ENCODE peak calls at places on chromosomes 5 and 9, in nine cellular contexts. Y, K, R, V, D, N, S, I and Q are unnamed samples.

GRCh38 chr9:86096382-86096781 is 3.0 kb downstream of the GOLM1 start:
- DNase-seq in Y (no peak), K (no peak), R (no peak), V (no peak), D (peak), N (no peak), S (no peak), I (no peak), Q (no peak)

GRCh38 chr5:537621-538071 is 13.4 kb upstream of the SLC9A3 start:
- DNase-seq in Y (no peak), K (no peak), R (no peak), V (no peak), D (no peak), N (no peak), S (no peak), I (no peak), Q (no peak)

GRCh38 chr5:54148062-54148461 is 162.3 kb downstream of the ARL15 start:
- DNase-seq in Y (no peak), K (no peak), R (no peak), V (no peak), D (peak), N (no peak), S (no peak), I (no peak), Q (no peak)

GRCh38 chr5:76376141-76376900 is 26.8 kb upstream of the IQGAP2 start:
- DNase-seq in Y (no peak), K (no peak), R (no peak), V (no peak), D (no peak), N (no peak), S (no peak), I (no peak), Q (no peak)

GRCh38 chr5:83450840-83451239 is 20.7 kb upstream of the VCAN start:
- DNase-seq in Y (no peak), K (no peak), R (no peak), V (no peak), D (no peak), N (no peak), S (no peak), I (no peak), Q (no peak)

GRCh38 chr5:138138949-138139775 is at the start of gene NME5:
- DNase-seq in Y (peak), K (no peak), R (no peak), V (peak), D (peak), N (peak), S (peak), I (peak), Q (no peak)

GRCh38 chr5:5422819-5423515 is 490 bp downstream of the ICE1 start:
- DNase-seq in Y (no peak), K (no peak), R (no peak), V (no peak), D (peak), N (no peak), S (no peak), I (no peak), Q (no peak)

GRCh38 chr9:121369595-121370265 is at the start of gene STOM:
- DNase-seq in Y (peak), K (peak), R (peak), V (no peak), D (peak), N (no peak), S (peak), I (peak), Q (peak)

GRCh38 chr5:147539053-147539452 is 29.2 kb upstream of the DPYSL3 start:
- DNase-seq in Y (no peak), K (no peak), R (no peak), V (no peak), D (peak), N (no peak), S (peak), I (no peak), Q (no peak)

GRCh38 chr5:40689442-40689841 is 9.7 kb downstream of the PTGER4 start:
- DNase-seq in Y (no peak), K (no peak), R (no peak), V (no peak), D (peak), N (no peak), S (peak), I (no peak), Q (no peak)

GRCh38 chr5:139385061-139385889 is 2.2 kb upstream of the SLC23A1 start:
- DNase-seq in Y (no peak), K (no peak), R (no peak), V (no peak), D (peak), N (peak), S (no peak), I (peak), Q (no peak)

GRCh38 chr9:37377688-37378612 is 44.5 kb upstream of the GRHPR start:
- DNase-seq in Y (no peak), K (no peak), R (no peak), V (no peak), D (no peak), N (no peak), S (no peak), I (no peak), Q (no peak)

GRCh38 chr5:181200816-181201215 is 4.2 kb downstream of the TRIM7 start:
- DNase-seq in Y (no peak), K (no peak), R (no peak), V (no peak), D (no peak), N (no peak), S (no peak), I (no peak), Q (no peak)

GRCh38 chr5:39517800-39518199 is 93.0 kb upstream of the DAB2 start:
- DNase-seq in Y (no peak), K (no peak), R (no peak), V (no peak), D (peak), N (no peak), S (peak), I (no peak), Q (no peak)

GRCh38 chr5:91494447-91495001 is 111.4 kb upstream of the ARRDC3 start:
- DNase-seq in Y (no peak), K (no peak), R (no peak), V (no peak), D (no peak), N (no peak), S (no peak), I (no peak), Q (no peak)

GRCh38 chr9:16145196-16145950 is 592.5 kb downstream of the CCDC171 start:
- DNase-seq in Y (no peak), K (no peak), R (no peak), V (no peak), D (peak), N (no peak), S (no peak), I (no peak), Q (no peak)

GRCh38 chr9:133202145-133202513 is 6.9 kb downstream of the OBP2B start:
- DNase-seq in Y (no peak), K (no peak), R (no peak), V (no peak), D (no peak), N (no peak), S (no peak), I (no peak), Q (no peak)

GRCh38 chr5:8457187-8458037 is 588.5 kb downstream of the MTRR start:
- DNase-seq in Y (peak), K (peak), R (peak), V (no peak), D (peak), N (peak), S (peak), I (peak), Q (peak)

GRCh38 chr9:38027714-38028113 is 41.3 kb downstream of the SHB start:
- DNase-seq in Y (no peak), K (no peak), R (no peak), V (no peak), D (no peak), N (no peak), S (no peak), I (no peak), Q (no peak)

GRCh38 chr9:73536403-73536802 is 384.7 kb downstream of the ANXA1 start:
- DNase-seq in Y (no peak), K (no peak), R (no peak), V (no peak), D (no peak), N (no peak), S (no peak), I (no peak), Q (no peak)

GRCh38 chr5:78757269-78758053 is 108.9 kb upstream of the LHFPL2 start:
- DNase-seq in Y (no peak), K (no peak), R (no peak), V (no peak), D (peak), N (no peak), S (no peak), I (no peak), Q (no peak)

GRCh38 chr5:98099448-98100105 is 673.9 kb upstream of the RGMB start:
- DNase-seq in Y (no peak), K (no peak), R (no peak), V (no peak), D (peak), N (no peak), S (peak), I (no peak), Q (no peak)

GRCh38 chr9:129933709-129934586 is 98.7 kb downstream of the USP20 start:
- DNase-seq in Y (no peak), K (no peak), R (no peak), V (no peak), D (peak), N (no peak), S (no peak), I (no peak), Q (no peak)

GRCh38 chr9:81374881-81375280 is 314.5 kb downstream of the TLE1 start:
- DNase-seq in Y (no peak), K (no peak), R (no peak), V (no peak), D (peak), N (no peak), S (peak), I (no peak), Q (no peak)

GRCh38 chr5:35884125-35884788 is 27.6 kb downstream of the IL7R start:
- DNase-seq in Y (no peak), K (no peak), R (no peak), V (no peak), D (peak), N (no peak), S (peak), I (no peak), Q (no peak)

GRCh38 chr5:175464414-175465233 is 13.7 kb upstream of the SFXN1 start:
- DNase-seq in Y (no peak), K (peak), R (peak), V (peak), D (peak), N (peak), S (peak), I (no peak), Q (no peak)

GRCh38 chr9:76576344-76576743 is 117.4 kb downstream of the GCNT1 start:
- DNase-seq in Y (peak), K (peak), R (peak), V (no peak), D (peak), N (no peak), S (no peak), I (peak), Q (no peak)

GRCh38 chr9:130423272-130423671 is 21.5 kb upstream of the ASS1 start:
- DNase-seq in Y (peak), K (no peak), R (no peak), V (no peak), D (peak), N (peak), S (no peak), I (no peak), Q (no peak)

GRCh38 chr9:136952354-136952855 is 332 bp downstream of the LCN12 start:
- DNase-seq in Y (no peak), K (no peak), R (no peak), V (peak), D (no peak), N (no peak), S (no peak), I (no peak), Q (no peak)

GRCh38 chr5:94362857-94363256 is 255.5 kb downstream of the KIAA0825 start:
- DNase-seq in Y (no peak), K (no peak), R (no peak), V (no peak), D (no peak), N (no peak), S (no peak), I (no peak), Q (no peak)

GRCh38 chr9:88993871-88994819 is 2.9 kb downstream of the S1PR3 start:
- DNase-seq in Y (no peak), K (no peak), R (no peak), V (no peak), D (no peak), N (no peak), S (no peak), I (no peak), Q (peak)

GRCh38 chr5:94577466-94578245 is 40.7 kb downstream of the KIAA0825 start:
- DNase-seq in Y (no peak), K (no peak), R (no peak), V (no peak), D (no peak), N (no peak), S (no peak), I (no peak), Q (no peak)

GRCh38 chr9:38337095-38337494 is 55.4 kb upstream of the ALDH1B1 start:
- DNase-seq in Y (no peak), K (no peak), R (no peak), V (no peak), D (no peak), N (no peak), S (no peak), I (no peak), Q (no peak)

GRCh38 chr9:122128432-122129343 is 30.9 kb downstream of the NDUFA8 start:
- DNase-seq in Y (peak), K (no peak), R (no peak), V (no peak), D (no peak), N (no peak), S (no peak), I (no peak), Q (no peak)

DNA sequence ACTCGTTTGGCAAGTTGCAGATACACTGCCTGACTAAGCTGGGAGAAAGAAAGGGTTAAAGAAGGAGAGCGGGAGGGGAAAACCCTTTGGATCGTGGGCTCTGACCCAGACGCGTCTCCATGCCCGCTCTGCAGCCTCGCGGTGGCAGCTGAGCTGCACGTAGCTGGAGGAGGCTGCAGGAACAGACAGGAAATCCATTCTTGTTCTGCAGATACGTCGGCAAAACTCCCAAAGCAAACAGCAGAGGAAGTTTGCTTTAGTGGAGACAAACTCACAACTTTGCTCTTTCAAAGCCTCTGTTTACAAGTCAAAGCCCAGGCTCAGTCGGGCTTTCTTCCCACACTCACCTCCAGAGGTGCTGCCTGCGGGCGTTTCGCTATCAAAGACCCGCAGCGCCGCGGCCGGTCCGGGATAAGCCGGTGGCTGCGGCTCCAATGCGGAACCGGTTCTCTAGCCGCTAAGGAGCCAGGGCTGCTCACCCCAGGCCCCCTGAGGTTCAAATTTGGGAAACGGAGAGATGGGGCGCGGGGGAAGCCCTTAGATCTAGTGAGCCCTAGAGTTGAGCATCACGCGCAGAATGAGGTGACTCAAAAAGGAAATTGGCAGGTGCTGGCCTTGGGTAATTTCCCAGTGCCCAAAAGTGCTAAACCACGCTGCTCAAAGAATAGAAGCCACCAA is 60.7 kb downstream of the MAT2B start:
- DNase-seq in Y (no peak), K (no peak), R (peak), V (peak), D (peak), N (no peak), S (peak), I (no peak), Q (no peak)
- TF ChIP-seq CTCF in Y (no peak), K (no peak), R (no peak), V (no peak), D (peak), N (no peak), S (peak), I (no peak), Q (peak)

GRCh38 chr5:131610198-131611063 is 24.6 kb downstream of the RAPGEF6 start:
- DNase-seq in Y (no peak), K (no peak), R (no peak), V (no peak), D (peak), N (no peak), S (peak), I (no peak), Q (no peak)
- TF ChIP-seq CTCF in Y (no peak), K (no peak), R (no peak), V (no peak), D (no peak), N (no peak), S (no peak), I (no peak), Q (no peak)

GRCh38 chr5:50365615-50366251 is 75.4 kb downstream of the EMB start:
- DNase-seq in Y (no peak), K (no peak), R (no peak), V (no peak), D (no peak), N (no peak), S (no peak), I (peak), Q (no peak)
- TF ChIP-seq CTCF in Y (no peak), K (no peak), R (no peak), V (no peak), D (no peak), N (no peak), S (no peak), I (no peak), Q (no peak)

GRCh38 chr5:171152382-171152781 is 156.7 kb upstream of the TLX3 start:
- DNase-seq in Y (no peak), K (no peak), R (no peak), V (no peak), D (peak), N (no peak), S (peak), I (no peak), Q (no peak)
- TF ChIP-seq CTCF in Y (no peak), K (no peak), R (no peak), V (no peak), D (peak), N (peak), S (no peak), I (no peak), Q (no peak)